ENCODE peak calls at places on chromosomes 13 and 19, in four cellular contexts. One of them, this sample, is unnamed.
A peak's percentile ranks its signal among the peaks of the same experiment; 100 is the strongest.

GRCh38 chr13:32902898-32903297 is 113.3 kb upstream of the KL start:
- DNase-seq in ovary: peak; percentile 12
- DNase-seq in mammary epithelial cell: no peak
- DNase-seq in fibroblast of mammary gland: peak; percentile 68
- DNase-seq in this sample: no peak

GRCh38 chr19:32453736-32454135 is 48.2 kb downstream of the DPY19L3 start:
- DNase-seq in ovary: no peak
- DNase-seq in fibroblast of mammary gland: peak; percentile 52
- DNase-seq in mammary epithelial cell: no peak
- DNase-seq in this sample: peak; percentile 8

GRCh38 chr13:18948664-18949488 is 232.7 kb downstream of the TUBA3C start:
- DNase-seq in fibroblast of mammary gland: no peak
- DNase-seq in ovary: no peak
- DNase-seq in mammary epithelial cell: no peak
- DNase-seq in this sample: no peak

GRCh38 chr19:6100284-6100915 is 9.9 kb downstream of the RFX2 start:
- DNase-seq in fibroblast of mammary gland: no peak
- DNase-seq in ovary: no peak
- DNase-seq in mammary epithelial cell: no peak
- DNase-seq in this sample: no peak

GRCh38 chr19:30708416-30708815 is 336.2 kb downstream of the ZNF536 start:
- DNase-seq in ovary: no peak
- DNase-seq in mammary epithelial cell: no peak
- DNase-seq in fibroblast of mammary gland: no peak
- DNase-seq in this sample: no peak

GRCh38 chr13:110518571-110518970 is 43.0 kb downstream of the RAB20 start:
- DNase-seq in ovary: no peak
- DNase-seq in mammary epithelial cell: no peak
- DNase-seq in fibroblast of mammary gland: no peak
- DNase-seq in this sample: no peak

GRCh38 chr19:35460608-35461007 is 12.6 kb downstream of the FFAR2 start:
- DNase-seq in fibroblast of mammary gland: no peak
- DNase-seq in mammary epithelial cell: no peak
- DNase-seq in ovary: no peak
- DNase-seq in this sample: no peak

GRCh38 chr19:21143846-21144245 is 2.0 kb downstream of the ZNF431 start:
- DNase-seq in mammary epithelial cell: peak; percentile 77
- DNase-seq in ovary: no peak
- DNase-seq in fibroblast of mammary gland: peak; percentile 28
- DNase-seq in this sample: peak; percentile 94

GRCh38 chr13:98004107-98004506 is 50.6 kb downstream of the IPO5 start:
- DNase-seq in ovary: no peak
- DNase-seq in mammary epithelial cell: no peak
- DNase-seq in fibroblast of mammary gland: peak; percentile 43
- DNase-seq in this sample: peak; percentile 15

GRCh38 chr13:74197686-74198085 is 63.5 kb upstream of the KLF12 start:
- DNase-seq in ovary: no peak
- DNase-seq in fibroblast of mammary gland: no peak
- DNase-seq in mammary epithelial cell: peak; percentile 34
- DNase-seq in this sample: no peak

GRCh38 chr19:55940306-55940705 is 7.3 kb upstream of the NLRP8 start:
- DNase-seq in ovary: no peak
- DNase-seq in fibroblast of mammary gland: no peak
- DNase-seq in mammary epithelial cell: no peak
- DNase-seq in this sample: no peak

GRCh38 chr19:55705972-55706371 is 30.9 kb downstream of the EPN1 start:
- DNase-seq in fibroblast of mammary gland: no peak
- DNase-seq in mammary epithelial cell: no peak
- DNase-seq in ovary: no peak
- DNase-seq in this sample: no peak

GRCh38 chr13:110137677-110138008 is 169.3 kb downstream of the COL4A1 start:
- DNase-seq in fibroblast of mammary gland: peak; percentile 22
- DNase-seq in mammary epithelial cell: no peak
- DNase-seq in ovary: no peak
- DNase-seq in this sample: no peak

GRCh38 chr13:40656358-40656757 is 10.1 kb downstream of the FOXO1 start:
- DNase-seq in ovary: no peak
- DNase-seq in mammary epithelial cell: no peak
- DNase-seq in fibroblast of mammary gland: no peak
- DNase-seq in this sample: no peak

GRCh38 chr19:48961051-48961649 is 4.0 kb upstream of the FTL start:
- DNase-seq in mammary epithelial cell: no peak
- DNase-seq in fibroblast of mammary gland: peak; percentile 20
- DNase-seq in ovary: no peak
- DNase-seq in this sample: no peak

GRCh38 chr13:29540799-29541198 is 54.7 kb downstream of the SLC7A1 start:
- DNase-seq in ovary: no peak
- DNase-seq in mammary epithelial cell: no peak
- DNase-seq in fibroblast of mammary gland: no peak
- DNase-seq in this sample: no peak

GRCh38 chr13:29545988-29546387 is 49.5 kb downstream of the SLC7A1 start:
- DNase-seq in fibroblast of mammary gland: no peak
- DNase-seq in ovary: no peak
- DNase-seq in mammary epithelial cell: no peak
- DNase-seq in this sample: no peak

GRCh38 chr13:29546662-29547061 is 48.8 kb downstream of the SLC7A1 start:
- DNase-seq in mammary epithelial cell: no peak
- DNase-seq in ovary: no peak
- DNase-seq in fibroblast of mammary gland: no peak
- DNase-seq in this sample: no peak

GRCh38 chr13:29541400-29541799 is 54.1 kb downstream of the SLC7A1 start:
- DNase-seq in mammary epithelial cell: no peak
- DNase-seq in ovary: no peak
- DNase-seq in fibroblast of mammary gland: no peak
- DNase-seq in this sample: no peak

GRCh38 chr13:29543230-29544215 is 52.0 kb downstream of the SLC7A1 start:
- DNase-seq in ovary: no peak
- DNase-seq in fibroblast of mammary gland: peak; percentile 69
- DNase-seq in mammary epithelial cell: peak; percentile 4
- DNase-seq in this sample: no peak
- TF ChIP-seq CTCF in ovary: no peak
- TF ChIP-seq CTCF in fibroblast of mammary gland: peak; percentile 7
- TF ChIP-seq CTCF in mammary epithelial cell: no peak
- TF ChIP-seq CTCF in this sample: no peak

GRCh38 chr19:10416380-10417257 is 3.7 kb upstream of the PDE4A start:
- DNase-seq in mammary epithelial cell: peak; percentile 80
- DNase-seq in fibroblast of mammary gland: peak; percentile 90
- DNase-seq in ovary: no peak
- DNase-seq in this sample: peak; percentile 40

GRCh38 chr19:10416083-10416379 is 4.3 kb upstream of the PDE4A start:
- DNase-seq in fibroblast of mammary gland: no peak
- DNase-seq in ovary: no peak
- DNase-seq in mammary epithelial cell: no peak
- DNase-seq in this sample: no peak

GRCh38 chr19:10407102-10407501 is 3.8 kb upstream of the CDC37 start:
- DNase-seq in mammary epithelial cell: no peak
- DNase-seq in ovary: no peak
- DNase-seq in fibroblast of mammary gland: no peak
- DNase-seq in this sample: no peak

GRCh38 chr19:10408511-10409291 is 5.4 kb upstream of the CDC37 start:
- DNase-seq in mammary epithelial cell: no peak
- DNase-seq in fibroblast of mammary gland: no peak
- DNase-seq in ovary: no peak
- DNase-seq in this sample: no peak

GRCh38 chr19:10412257-10412977 is 7.9 kb upstream of the PDE4A start:
- DNase-seq in ovary: no peak
- DNase-seq in fibroblast of mammary gland: no peak
- DNase-seq in mammary epithelial cell: no peak
- DNase-seq in this sample: no peak
- H3K4me3 ChIP-seq in ovary: no peak overlapping the region
- H3K4me3 ChIP-seq in fibroblast of mammary gland: no peak overlapping the region
- H3K4me3 ChIP-seq in mammary epithelial cell: no peak overlapping the region
- H3K4me3 ChIP-seq in this sample: no peak overlapping the region

DNA sequence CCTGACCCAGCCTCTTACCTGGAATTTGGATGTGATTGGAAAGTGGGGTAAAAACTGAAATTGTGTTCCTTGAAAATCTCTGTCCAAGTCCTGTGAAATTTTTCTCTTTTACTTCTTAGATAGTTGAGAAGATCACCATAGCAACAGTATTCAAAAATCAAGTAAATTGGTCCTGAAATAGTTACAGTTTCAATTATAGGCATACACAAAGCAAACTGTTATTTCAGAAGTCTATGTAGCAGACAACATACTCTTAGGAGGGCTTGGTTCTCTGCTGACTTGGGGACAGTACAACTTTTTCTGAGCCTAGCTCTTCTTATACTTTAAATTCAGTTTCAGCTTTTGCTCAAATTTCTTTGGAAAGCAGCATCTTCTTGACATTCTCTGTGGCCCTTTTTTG is 38.6 kb upstream of the URAD start:
- DNase-seq in fibroblast of mammary gland: no peak
- DNase-seq in ovary: no peak
- DNase-seq in mammary epithelial cell: no peak
- DNase-seq in this sample: no peak
- TF ChIP-seq CTCF in fibroblast of mammary gland: no peak
- TF ChIP-seq CTCF in ovary: no peak
- TF ChIP-seq CTCF in mammary epithelial cell: no peak
- TF ChIP-seq CTCF in this sample: no peak

GRCh38 chr19:8148410-8149231 is 771 bp downstream of the FBN3 start:
- DNase-seq in ovary: no peak
- DNase-seq in fibroblast of mammary gland: no peak
- DNase-seq in mammary epithelial cell: no peak
- DNase-seq in this sample: no peak
- H3K4me3 ChIP-seq in ovary: no peak overlapping the region
- H3K4me3 ChIP-seq in fibroblast of mammary gland: no peak overlapping the region
- H3K4me3 ChIP-seq in mammary epithelial cell: peak overlapping the region; percentile 20
- H3K4me3 ChIP-seq in this sample: no peak overlapping the region

DNA sequence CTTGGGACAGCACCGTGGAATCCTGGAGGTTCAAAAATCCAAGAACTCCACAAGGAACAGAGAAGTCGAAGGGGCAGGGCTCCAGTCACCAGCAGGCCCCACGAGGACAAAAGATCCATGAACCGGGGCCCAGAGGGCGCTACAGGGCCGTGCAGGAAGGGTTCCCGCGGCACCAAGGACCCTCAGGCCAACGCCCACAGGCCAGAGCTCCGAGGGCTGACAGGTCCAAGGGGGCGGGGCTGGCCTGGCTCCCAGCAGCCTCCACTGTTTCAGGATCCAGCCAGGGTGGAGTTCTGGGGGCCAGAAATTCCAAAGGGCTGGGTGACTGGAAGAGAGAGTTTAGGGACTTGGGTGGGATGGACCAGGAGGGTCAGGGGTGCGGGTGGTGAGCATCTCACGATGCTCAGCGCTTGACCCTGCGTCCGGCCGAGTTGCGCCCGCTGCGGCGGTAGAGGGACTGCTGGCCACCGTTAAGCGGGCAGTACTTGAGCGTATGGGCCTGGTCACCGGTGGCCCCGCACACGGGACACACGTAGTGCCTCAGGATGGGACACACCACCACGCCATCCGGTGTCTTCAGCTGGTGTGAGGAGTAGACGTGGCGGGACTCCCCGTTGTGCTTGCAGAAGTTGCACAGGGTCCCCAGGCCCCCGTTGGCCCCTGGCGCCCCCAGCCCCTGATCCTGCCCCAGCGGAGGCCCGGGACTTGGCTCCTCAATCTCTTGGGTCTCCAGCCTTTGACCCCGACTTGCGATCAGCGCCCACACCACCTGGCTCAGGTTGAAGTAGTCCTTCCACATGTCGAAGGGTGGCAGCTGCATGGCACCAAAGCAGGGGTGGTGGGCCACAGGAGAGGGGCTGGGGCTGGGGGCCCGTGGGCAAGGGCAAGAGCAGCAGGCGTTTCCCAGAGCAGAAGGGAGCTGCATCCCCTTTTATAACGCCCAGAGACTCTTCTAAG is at the start of gene NANOS2:
- DNase-seq in mammary epithelial cell: no peak
- DNase-seq in fibroblast of mammary gland: no peak
- DNase-seq in ovary: no peak
- DNase-seq in this sample: no peak
- TF ChIP-seq CTCF in mammary epithelial cell: no peak
- TF ChIP-seq CTCF in fibroblast of mammary gland: peak; percentile 3
- TF ChIP-seq CTCF in ovary: no peak
- TF ChIP-seq CTCF in this sample: no peak

GRCh38 chr19:4970558-4971423 is 1.9 kb downstream of the KDM4B start:
- DNase-seq in mammary epithelial cell: peak; percentile 44
- DNase-seq in fibroblast of mammary gland: peak; percentile 28
- DNase-seq in ovary: no peak
- DNase-seq in this sample: peak; percentile 22
- H3K4me3 ChIP-seq in mammary epithelial cell: peak overlapping the region; percentile 84
- H3K4me3 ChIP-seq in fibroblast of mammary gland: peak overlapping the region; percentile 62
- H3K4me3 ChIP-seq in ovary: peak overlapping the region; percentile 71
- H3K4me3 ChIP-seq in this sample: peak overlapping the region; percentile 64

GRCh38 chr13:64470751-64471150 is 2759.4 kb downstream of the PCDH9 start:
- DNase-seq in fibroblast of mammary gland: no peak
- DNase-seq in mammary epithelial cell: no peak
- DNase-seq in ovary: no peak
- DNase-seq in this sample: no peak

DNA sequence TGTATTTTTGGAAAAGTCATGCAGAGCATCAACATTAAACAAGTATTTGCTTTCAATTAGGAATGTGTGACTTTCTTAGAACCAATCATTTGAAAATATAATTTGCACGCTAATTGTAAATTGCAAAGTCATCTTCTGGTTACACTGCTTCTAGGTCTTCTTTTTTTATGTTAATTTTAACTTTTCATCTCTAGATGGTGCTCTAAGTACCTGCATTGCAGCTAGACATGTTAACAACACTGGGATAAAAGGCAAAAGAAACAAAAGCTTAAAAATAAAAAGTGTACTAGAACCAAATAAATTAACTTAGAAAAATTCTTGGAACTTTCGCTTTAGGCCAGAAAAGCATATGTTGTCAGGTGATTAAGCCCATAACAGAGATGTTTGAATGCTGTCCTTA is 2758.2 kb downstream of the PCDH9 start:
- DNase-seq in fibroblast of mammary gland: peak; percentile 30
- DNase-seq in mammary epithelial cell: peak; percentile 10
- DNase-seq in ovary: no peak
- DNase-seq in this sample: peak; percentile 42
- TF ChIP-seq CTCF in fibroblast of mammary gland: peak; percentile 29
- TF ChIP-seq CTCF in mammary epithelial cell: peak; percentile 24
- TF ChIP-seq CTCF in ovary: no peak
- TF ChIP-seq CTCF in this sample: peak; percentile 20

GRCh38 chr19:18156268-18156667 is 3.3 kb downstream of the PIK3R2 start:
- DNase-seq in mammary epithelial cell: no peak
- DNase-seq in fibroblast of mammary gland: no peak
- DNase-seq in ovary: no peak
- DNase-seq in this sample: no peak
- H3K4me3 ChIP-seq in mammary epithelial cell: no peak overlapping the region
- H3K4me3 ChIP-seq in fibroblast of mammary gland: no peak overlapping the region
- H3K4me3 ChIP-seq in ovary: no peak overlapping the region
- H3K4me3 ChIP-seq in this sample: no peak overlapping the region

This sample was measured in bronchial epithelial cell.